ENCODE peak calls at places on chromosomes 6 and 20, in five cellular contexts. D is gastrocnemius medialis, Q is left lung, H is astrocyte of the cerebellum, U is amygdala. R is an unnamed sample.

GRCh38 chr20:41574802-41575389 is 43.3 kb downstream of the CHD6 start:
- DNase-seq in D (no peak), Q (no peak), H (no peak), U (no peak), R (no peak)

GRCh38 chr6:24358219-24358821 is 461 bp upstream of the DCDC2 start:
- DNase-seq in D (no peak), Q (no peak), H (no peak), U (no peak), R (no peak)

GRCh38 chr6:133854633-133855598 is 34.0 kb upstream of the TCF21 start:
- DNase-seq in D (no peak), Q (peak), H (no peak), U (no peak), R (no peak)

GRCh38 chr20:57921701-57922482 is 212.1 kb upstream of the PMEPA1 start:
- DNase-seq in D (no peak), Q (no peak), H (no peak), U (no peak), R (no peak)

GRCh38 chr6:89680551-89680950 is 42.0 kb upstream of the LYRM2 start:
- DNase-seq in D (no peak), Q (no peak), H (no peak), U (no peak), R (no peak)

GRCh38 chr6:8439601-8440268 is 4.4 kb upstream of the SLC35B3 start:
- DNase-seq in D (no peak), Q (no peak), H (no peak), U (no peak), R (no peak)

GRCh38 chr6:133262804-133263203 is 21.6 kb downstream of the EYA4 start:
- DNase-seq in D (peak), Q (no peak), H (no peak), U (no peak), R (no peak)

GRCh38 chr20:23651117-23651516 is 13.4 kb upstream of the CST3 start:
- DNase-seq in D (no peak), Q (no peak), H (no peak), U (no peak), R (no peak)

GRCh38 chr6:56913276-56914138 is 41.4 kb upstream of the BEND6 start:
- DNase-seq in D (no peak), Q (no peak), H (no peak), U (no peak), R (no peak)

GRCh38 chr6:149264629-149265028 is 52.9 kb upstream of the TAB2 start:
- DNase-seq in D (no peak), Q (no peak), H (no peak), U (no peak), R (no peak)

GRCh38 chr6:73521351-73522254 is 771 bp upstream of the EEF1A1 start:
- DNase-seq in D (peak), Q (peak), H (peak), U (peak), R (peak)

GRCh38 chr20:14518648-14519047 is 181.2 kb upstream of the FLRT3 start:
- DNase-seq in D (no peak), Q (no peak), H (no peak), U (no peak), R (no peak)

GRCh38 chr6:100726741-100727140 is 154.4 kb downstream of the ASCC3 start:
- DNase-seq in D (no peak), Q (no peak), H (peak), U (no peak), R (no peak)

GRCh38 chr20:10771435-10772140 is 97.8 kb upstream of the JAG1 start:
- DNase-seq in D (no peak), Q (no peak), H (no peak), U (no peak), R (no peak)

GRCh38 chr6:5995705-5996686 is 10.7 kb downstream of the NRN1 start:
- DNase-seq in D (no peak), Q (peak), H (no peak), U (no peak), R (peak)

GRCh38 chr6:444653-445275 is 53.2 kb downstream of the IRF4 start:
- DNase-seq in D (no peak), Q (no peak), H (no peak), U (no peak), R (no peak)

GRCh38 chr6:41741625-41742490 is 5.3 kb downstream of the PGC start:
- DNase-seq in D (no peak), Q (no peak), H (no peak), U (no peak), R (no peak)

GRCh38 chr6:154343473-154344308 is 12.9 kb downstream of the IPCEF1 start:
- DNase-seq in D (no peak), Q (no peak), H (peak), U (no peak), R (no peak)

GRCh38 chr20:23008673-23009072 is 26.4 kb upstream of the SSTR4 start:
- DNase-seq in D (no peak), Q (no peak), H (no peak), U (no peak), R (no peak)

GRCh38 chr6:155272353-155273222 is 8.8 kb downstream of the CLDN20 start:
- DNase-seq in D (no peak), Q (no peak), H (peak), U (no peak), R (peak)

GRCh38 chr6:22785036-22785435 is 215.7 kb downstream of the HDGFL1 start:
- DNase-seq in D (no peak), Q (no peak), H (no peak), U (peak), R (peak)

GRCh38 chr20:61259741-61260140 is 7.7 kb downstream of the CDH4 start:
- DNase-seq in D (no peak), Q (no peak), H (no peak), U (no peak), R (no peak)

GRCh38 chr6:170098428-170099170 is 192.3 kb downstream of the DLL1 start:
- DNase-seq in D (peak), Q (no peak), H (no peak), U (no peak), R (no peak)

GRCh38 chr20:4289875-4290274 is 274.5 kb upstream of the RNF24 start:
- DNase-seq in D (no peak), Q (no peak), H (no peak), U (no peak), R (no peak)

GRCh38 chr6:119466226-119466625 is 116.7 kb upstream of the MAN1A1 start:
- DNase-seq in D (no peak), Q (no peak), H (no peak), U (no peak), R (no peak)

GRCh38 chr6:113392551-113393055 is 464.5 kb upstream of the MARCKS start:
- DNase-seq in D (no peak), Q (no peak), H (no peak), U (no peak), R (no peak)

GRCh38 chr6:107179004-107179403 is 63.7 kb upstream of the BEND3 start:
- DNase-seq in D (no peak), Q (no peak), H (no peak), U (no peak), R (no peak)

GRCh38 chr6:52691718-52692117 is 20.8 kb downstream of the TMEM14A start:
- DNase-seq in D (no peak), Q (no peak), H (no peak), U (no peak), R (no peak)

GRCh38 chr6:15474196-15474595 is 188.6 kb downstream of the DTNBP1 start:
- DNase-seq in D (no peak), Q (no peak), H (no peak), U (no peak), R (no peak)

GRCh38 chr6:167937948-167938911 is 59.2 kb upstream of the KIF25 start:
- DNase-seq in D (no peak), Q (no peak), H (no peak), U (no peak), R (no peak)

GRCh38 chr20:53224851-53225250 is 252.7 kb downstream of the TSHZ2 start:
- DNase-seq in D (no peak), Q (no peak), H (no peak), U (no peak), R (no peak)

GRCh38 chr6:168388641-168389633 is 52.0 kb upstream of the SMOC2 start:
- DNase-seq in D (no peak), Q (peak), H (no peak), U (no peak), R (no peak)

GRCh38 chr6:74505391-74505790 is 700.5 kb downstream of the COL12A1 start:
- DNase-seq in D (no peak), Q (no peak), H (no peak), U (no peak), R (no peak)

GRCh38 chr6:35120746-35121145 is 20.4 kb downstream of the TCP11 start:
- DNase-seq in D (no peak), Q (no peak), H (no peak), U (no peak), R (no peak)

GRCh38 chr20:36097751-36098151 is 56.8 kb upstream of the EPB41L1 start:
- DNase-seq in D (no peak), Q (no peak), H (no peak), U (no peak), R (no peak)

GRCh38 chr6:39861663-39862062 is 69.5 kb downstream of the DAAM2 start:
- DNase-seq in D (no peak), Q (no peak), H (no peak), U (no peak), R (no peak)

GRCh38 chr20:50416930-50417329 is 93.3 kb upstream of the PTPN1 start:
- DNase-seq in D (peak), Q (no peak), H (no peak), U (no peak), R (no peak)

GRCh38 chr6:153790048-153790447 is 249.0 kb upstream of the OPRM1 start:
- DNase-seq in D (no peak), Q (peak), H (peak), U (no peak), R (no peak)